ENCODE peak calls at places on chromosomes 7 and 10, in ten cellular contexts. L is GM23248; O is heart left ventricle; Q is CD8-positive, alpha-beta memory T cell; A is mesendoderm; E is heart right ventricle; I is SJSA1; M is IMR-90; P is BE2C; V is GM23338. J is an unnamed sample. For H3K4me1 and H3K27me3, the result is how much of the 10 kb centered on the place peaks cover.

GRCh38 chr7:20307119-20307518 is 23.6 kb upstream of the ITGB8 start:
- DNase-seq in L (peak), O (no peak), Q (no peak), A (peak), E (no peak), I (no peak), M (peak), P (no peak), V (peak), J (no peak)

GRCh38 chr7:73941836-73942551 is 81.0 kb downstream of the TMEM270 start:
- DNase-seq in L (peak), O (no peak), Q (no peak), A (no peak), E (no peak), I (no peak), M (peak), P (no peak), V (no peak), J (no peak)

GRCh38 chr10:77592946-77593636 is 44.5 kb downstream of the KCNMA1 start:
- DNase-seq in L (peak), O (no peak), Q (no peak), A (no peak), E (no peak), I (peak), M (peak), P (no peak), V (no peak), J (peak)

GRCh38 chr7:99834382-99834781 is 6.6 kb downstream of the CYP3A43 start:
- DNase-seq in L (no peak), O (no peak), Q (no peak), A (no peak), E (no peak), I (no peak), M (no peak), P (no peak), V (no peak), J (no peak)

GRCh38 chr7:140421521-140421920 is 17.7 kb downstream of the RAB19 start:
- DNase-seq in L (no peak), O (no peak), Q (no peak), A (no peak), E (no peak), I (no peak), M (no peak), P (no peak), V (no peak), J (no peak)

GRCh38 chr7:75718390-75719031 is 20.2 kb downstream of the HIP1 start:
- DNase-seq in L (no peak), O (no peak), Q (no peak), A (no peak), E (no peak), I (no peak), M (no peak), P (no peak), V (no peak), J (peak)

GRCh38 chr7:81645435-81645834 is 124.4 kb downstream of the HGF start:
- DNase-seq in L (peak), O (no peak), Q (no peak), A (no peak), E (no peak), I (peak), M (no peak), P (no peak), V (no peak), J (no peak)

GRCh38 chr10:79249156-79250121 is 97.8 kb upstream of the PPIF start:
- DNase-seq in L (no peak), O (no peak), Q (no peak), A (no peak), E (no peak), I (no peak), M (no peak), P (no peak), V (no peak), J (no peak)

GRCh38 chr10:87860156-87860795 is 3.1 kb downstream of the KLLN start:
- DNase-seq in L (peak), O (no peak), Q (no peak), A (peak), E (peak), I (no peak), M (peak), P (peak), V (peak), J (no peak)

GRCh38 chr10:78267070-78267469 is 233.4 kb downstream of the RPS24 start:
- DNase-seq in L (no peak), O (no peak), Q (no peak), A (no peak), E (no peak), I (no peak), M (peak), P (peak), V (no peak), J (no peak)

GRCh38 chr10:121900443-121901174 is 27.2 kb downstream of the ATE1 start:
- DNase-seq in L (peak), O (no peak), Q (no peak), A (peak), E (peak), I (no peak), M (peak), P (peak), V (peak), J (no peak)

GRCh38 chr7:76381814-76382213 is 23.0 kb upstream of the YWHAG start:
- DNase-seq in L (no peak), O (no peak), Q (no peak), A (no peak), E (no peak), I (no peak), M (no peak), P (no peak), V (no peak), J (no peak)

GRCh38 chr7:34735526-34735925 is 77.5 kb downstream of the NPSR1 start:
- DNase-seq in L (no peak), O (no peak), Q (no peak), A (no peak), E (no peak), I (no peak), M (no peak), P (no peak), V (no peak), J (no peak)

GRCh38 chr10:121324678-121325213 is 273.5 kb downstream of the FGFR2 start:
- DNase-seq in L (no peak), O (no peak), Q (no peak), A (peak), E (no peak), I (no peak), M (no peak), P (no peak), V (no peak), J (no peak)

GRCh38 chr10:124768791-124769190 is 22.9 kb downstream of the EEF1AKMT2 start:
- DNase-seq in L (no peak), O (no peak), Q (no peak), A (no peak), E (no peak), I (no peak), M (no peak), P (no peak), V (no peak), J (no peak)

GRCh38 chr7:117127585-117128168 is 174.4 kb downstream of the ST7 start:
- DNase-seq in L (peak), O (peak), Q (peak), A (peak), E (peak), I (no peak), M (peak), P (peak), V (peak), J (peak)

GRCh38 chr10:96043895-96044580 is 655 bp downstream of the CCNJ start:
- DNase-seq in L (peak), O (peak), Q (peak), A (peak), E (peak), I (peak), M (peak), P (peak), V (peak), J (peak)

GRCh38 chr7:39465055-39465929 is 100.9 kb upstream of the YAE1 start:
- DNase-seq in L (peak), O (no peak), Q (no peak), A (peak), E (peak), I (peak), M (peak), P (peak), V (peak), J (no peak)

GRCh38 chr7:46576950-46577349 is 655.9 kb upstream of the IGFBP3 start:
- DNase-seq in L (peak), O (no peak), Q (no peak), A (no peak), E (no peak), I (no peak), M (peak), P (no peak), V (no peak), J (no peak)

GRCh38 chr10:75015440-75015839 is 96.0 kb upstream of the SAMD8 start:
- DNase-seq in L (peak), O (no peak), Q (no peak), A (no peak), E (no peak), I (no peak), M (no peak), P (peak), V (no peak), J (no peak)

GRCh38 chr7:94687810-94688209 is 31.9 kb upstream of the SGCE start:
- DNase-seq in L (peak), O (no peak), Q (no peak), A (peak), E (no peak), I (no peak), M (peak), P (no peak), V (no peak), J (no peak)

GRCh38 chr10:71278691-71279588 is 40.1 kb upstream of the SLC29A3 start:
- DNase-seq in L (no peak), O (no peak), Q (no peak), A (peak), E (no peak), I (no peak), M (no peak), P (peak), V (peak), J (no peak)

GRCh38 chr10:118729641-118730258 is 25.0 kb downstream of the CACUL1 start:
- DNase-seq in L (peak), O (no peak), Q (no peak), A (no peak), E (no peak), I (no peak), M (no peak), P (no peak), V (no peak), J (no peak)

GRCh38 chr7:133887459-133887858 is 239.7 kb upstream of the LRGUK start:
- DNase-seq in L (peak), O (no peak), Q (no peak), A (no peak), E (no peak), I (no peak), M (peak), P (peak), V (no peak), J (no peak)

GRCh38 chr10:1034758-1035157 is 9.1 kb upstream of the IDI2 start:
- DNase-seq in L (no peak), O (no peak), Q (no peak), A (no peak), E (no peak), I (no peak), M (no peak), P (no peak), V (no peak), J (no peak)

GRCh38 chr7:106895246-106895864 is 30.3 kb downstream of the PIK3CG start:
- DNase-seq in L (no peak), O (no peak), Q (no peak), A (no peak), E (no peak), I (no peak), M (no peak), P (no peak), V (no peak), J (no peak)

GRCh38 chr7:53542164-53542563 is 506.7 kb downstream of the POM121L12 start:
- DNase-seq in L (no peak), O (no peak), Q (no peak), A (no peak), E (no peak), I (no peak), M (no peak), P (peak), V (no peak), J (no peak)

GRCh38 chr7:1460757-1461639 is 1.7 kb upstream of the MICALL2 start:
- DNase-seq in L (peak), O (peak), Q (no peak), A (peak), E (peak), I (no peak), M (peak), P (no peak), V (peak), J (peak)

GRCh38 chr7:130070900-130071622 is 727 bp downstream of the KLHDC10 start:
- DNase-seq in L (peak), O (no peak), Q (no peak), A (peak), E (no peak), I (no peak), M (no peak), P (no peak), V (peak), J (no peak)

GRCh38 chr7:54581511-54581910 is 39.3 kb downstream of the VSTM2A start:
- DNase-seq in L (peak), O (no peak), Q (no peak), A (no peak), E (no peak), I (no peak), M (no peak), P (no peak), V (no peak), J (no peak)

GRCh38 chr7:147188485-147188884 is 1071.9 kb downstream of the CNTNAP2 start:
- DNase-seq in L (no peak), O (no peak), Q (no peak), A (no peak), E (no peak), I (no peak), M (no peak), P (no peak), V (no peak), J (no peak)

GRCh38 chr7:46414946-46415345 is 493.9 kb upstream of the IGFBP3 start:
- DNase-seq in L (no peak), O (no peak), Q (no peak), A (peak), E (no peak), I (no peak), M (no peak), P (no peak), V (no peak), J (no peak)

GRCh38 chr10:126905776-126906703 is 812 bp downstream of the DOCK1 start:
- DNase-seq in L (peak), O (peak), Q (no peak), A (peak), E (peak), I (peak), M (peak), P (no peak), V (peak), J (peak)

GRCh38 chr7:45105588-45106188 is 5.8 kb downstream of the TBRG4 start:
- DNase-seq in L (no peak), O (no peak), Q (no peak), A (no peak), E (no peak), I (no peak), M (no peak), P (no peak), V (no peak), J (peak)

GRCh38 chr10:59337254-59337653 is 25.1 kb downstream of the FAM13C start:
- DNase-seq in L (peak), O (peak), Q (no peak), A (no peak), E (peak), I (no peak), M (peak), P (peak), V (no peak), J (no peak)

GRCh38 chr7:50838675-50839377 is 56.1 kb upstream of the GRB10 start:
- DNase-seq in L (peak), O (peak), Q (no peak), A (no peak), E (peak), I (peak), M (peak), P (no peak), V (no peak), J (peak)

GRCh38 chr10:71694567-71694968 is 25.0 kb downstream of the C10orf105 start:
- DNase-seq in L (no peak), O (peak), Q (no peak), A (no peak), E (peak), I (no peak), M (no peak), P (no peak), V (no peak), J (no peak)

GRCh38 chr10:129766611-129767550 is 197.2 kb downstream of the EBF3 start:
- DNase-seq in L (no peak), O (no peak), Q (no peak), A (no peak), E (no peak), I (peak), M (no peak), P (no peak), V (no peak), J (peak)

GRCh38 chr10:109919224-109919623 is 4.1 kb downstream of the XPNPEP1 start:
- DNase-seq in L (no peak), O (no peak), Q (no peak), A (no peak), E (no peak), I (no peak), M (no peak), P (no peak), V (no peak), J (no peak)
- H3K4me1 ChIP-seq in L (under half), O (under half), Q (half or more), A (under half), E (under half), I (under half), M (under half), P (under half), V (under half), J (under half)

DNA sequence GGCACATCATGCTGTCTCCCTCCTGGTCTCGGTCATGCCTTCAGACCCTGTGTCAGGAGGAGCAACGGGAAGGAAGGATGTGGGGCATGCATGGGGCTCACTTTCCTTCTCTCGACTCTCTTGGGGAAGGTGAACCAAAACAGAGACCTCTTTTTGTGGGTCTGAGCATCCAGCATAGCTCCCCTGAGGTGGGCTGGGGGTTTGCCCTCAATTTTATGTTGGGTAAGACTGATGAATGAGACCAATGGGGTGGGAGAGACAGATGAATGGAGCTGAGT is 2.6 kb downstream of the ACSL5 start:
- DNase-seq in L (no peak), O (no peak), Q (no peak), A (no peak), E (no peak), I (no peak), M (no peak), P (no peak), V (no peak), J (no peak)
- H3K4me3 ChIP-seq in L (peak), O (peak), Q (peak), A (no peak), E (peak), I (peak), M (no peak), P (no peak), V (no peak), J (no peak)

GRCh38 chr7:158568974-158569857 is 18.4 kb downstream of the PTPRN2 start:
- DNase-seq in L (no peak), O (no peak), Q (no peak), A (no peak), E (no peak), I (no peak), M (no peak), P (no peak), V (peak), J (no peak)
- H3K27me3 ChIP-seq in L (under half), O (half or more), Q (under half), A (under half), E (under half), I (under half), M (under half), P (under half), V (under half), J (under half)

GRCh38 chr10:3077940-3078630 is 10.7 kb downstream of the PFKP start:
- DNase-seq in L (no peak), O (no peak), Q (no peak), A (peak), E (no peak), I (no peak), M (no peak), P (no peak), V (peak), J (no peak)

GRCh38 chr10:3074145-3074665 is 6.9 kb downstream of the PFKP start:
- DNase-seq in L (no peak), O (no peak), Q (no peak), A (no peak), E (no peak), I (no peak), M (peak), P (no peak), V (no peak), J (no peak)

GRCh38 chr10:3077506-3077905 is 10.2 kb downstream of the PFKP start:
- DNase-seq in L (no peak), O (no peak), Q (no peak), A (no peak), E (no peak), I (no peak), M (no peak), P (no peak), V (no peak), J (no peak)

GRCh38 chr10:3074985-3075600 is 7.7 kb downstream of the PFKP start:
- DNase-seq in L (no peak), O (no peak), Q (no peak), A (no peak), E (no peak), I (peak), M (no peak), P (no peak), V (no peak), J (no peak)

DNA sequence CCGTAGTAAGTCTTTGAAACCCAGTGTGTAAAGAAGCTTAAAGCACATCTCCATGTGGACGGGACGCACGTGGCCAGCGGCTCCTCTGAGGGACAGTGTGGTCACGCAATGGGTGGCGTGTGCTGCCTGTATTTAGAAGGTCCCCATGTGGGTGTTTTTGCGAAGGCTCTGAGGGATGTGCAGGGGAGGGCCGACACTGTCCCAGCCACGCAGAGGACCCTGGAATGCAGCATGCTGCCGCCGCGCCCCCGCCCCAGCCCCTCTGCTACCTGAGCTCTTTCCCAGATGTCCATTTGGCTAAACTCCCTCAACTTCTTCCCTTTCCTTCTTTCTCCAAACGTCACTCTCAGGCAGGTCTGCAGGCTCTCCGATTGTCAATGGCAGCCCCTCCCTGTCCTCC is 8.8 kb downstream of the PFKP start:
- DNase-seq in L (no peak), O (no peak), Q (no peak), A (no peak), E (no peak), I (no peak), M (no peak), P (no peak), V (no peak), J (no peak)
- H3K4me1 ChIP-seq in L (under half), O (under half), Q (under half), A (under half), E (under half), I (half or more), M (under half), P (under half), V (under half), J (under half)